ENCODE peak calls at places on chromosomes 3 and 15, in five cellular contexts. S is A549, E is K562, H is GM12878, O is HepG2. Q is an unnamed sample.

GRCh38 chr3:184481924-184482671 is 79.5 kb upstream of the EPHB3 start:
- DNase-seq in S (no peak), E (no peak), H (no peak), O (no peak), Q (no peak)

GRCh38 chr15:69346112-69346511 is 47.4 kb downstream of the PAQR5 start:
- DNase-seq in S (no peak), E (no peak), H (no peak), O (no peak), Q (no peak)

GRCh38 chr3:72278349-72279067 is 493.6 kb upstream of the PROK2 start:
- DNase-seq in S (no peak), E (no peak), H (no peak), O (no peak), Q (no peak)

GRCh38 chr3:189588061-189588817 is 43.0 kb upstream of the TP63 start:
- DNase-seq in S (peak), E (no peak), H (no peak), O (no peak), Q (no peak)

GRCh38 chr3:5010706-5011554 is 31.7 kb downstream of the BHLHE40 start:
- DNase-seq in S (no peak), E (no peak), H (no peak), O (no peak), Q (no peak)

GRCh38 chr3:52606373-52607085 is 70.1 kb downstream of the UQCC5 start:
- DNase-seq in S (peak), E (peak), H (no peak), O (peak), Q (no peak)

GRCh38 chr3:41601404-41601987 is 360.4 kb downstream of the ULK4 start:
- DNase-seq in S (no peak), E (no peak), H (no peak), O (no peak), Q (no peak)

GRCh38 chr15:49238342-49238741 is 68.3 kb downstream of the GALK2 start:
- DNase-seq in S (no peak), E (no peak), H (no peak), O (no peak), Q (no peak)

GRCh38 chr3:186406669-186407635 is 44.9 kb upstream of the DGKG start:
- DNase-seq in S (no peak), E (no peak), H (no peak), O (no peak), Q (no peak)

GRCh38 chr3:143697975-143698374 is 150.3 kb downstream of the SLC9A9 start:
- DNase-seq in S (peak), E (no peak), H (no peak), O (no peak), Q (no peak)
- TF ChIP-seq JUNB in S (no peak), E (no peak), H (no peak), O (no peak), Q (no peak)

GRCh38 chr3:188058569-188059184 is 95.3 kb upstream of the LPP start:
- DNase-seq in S (no peak), E (no peak), H (no peak), O (no peak), Q (no peak)

GRCh38 chr3:188060436-188060835 is 93.5 kb upstream of the LPP start:
- DNase-seq in S (no peak), E (no peak), H (no peak), O (no peak), Q (no peak)

GRCh38 chr3:188059346-188059745 is 94.6 kb upstream of the LPP start:
- DNase-seq in S (no peak), E (no peak), H (no peak), O (no peak), Q (no peak)

GRCh38 chr3:188064831-188065493 is 89.0 kb upstream of the LPP start:
- DNase-seq in S (no peak), E (no peak), H (no peak), O (peak), Q (no peak)

DNA sequence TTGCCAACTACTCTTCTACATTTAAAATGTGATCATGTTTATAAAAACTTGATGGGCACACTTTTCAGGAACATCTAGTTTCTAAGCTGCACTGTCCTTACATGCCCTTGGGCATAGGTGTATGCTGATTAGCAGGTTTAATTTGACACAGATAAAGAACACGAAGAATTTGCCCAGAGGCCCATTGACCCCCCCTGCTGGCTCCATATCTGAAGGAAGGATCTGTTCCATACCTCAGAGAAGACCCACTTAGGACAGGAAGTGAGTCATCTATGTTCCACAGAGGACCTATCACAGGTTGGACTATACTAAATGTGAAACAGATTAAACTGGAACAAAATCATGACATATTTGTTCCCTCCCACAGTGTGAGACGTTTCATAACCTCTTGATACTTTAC is 92.8 kb upstream of the LPP start:
- DNase-seq in S (peak), E (peak), H (no peak), O (peak), Q (peak)
- TF ChIP-seq CTCF in S (no peak), E (no peak), H (no peak), O (peak), Q (no peak)

DNA sequence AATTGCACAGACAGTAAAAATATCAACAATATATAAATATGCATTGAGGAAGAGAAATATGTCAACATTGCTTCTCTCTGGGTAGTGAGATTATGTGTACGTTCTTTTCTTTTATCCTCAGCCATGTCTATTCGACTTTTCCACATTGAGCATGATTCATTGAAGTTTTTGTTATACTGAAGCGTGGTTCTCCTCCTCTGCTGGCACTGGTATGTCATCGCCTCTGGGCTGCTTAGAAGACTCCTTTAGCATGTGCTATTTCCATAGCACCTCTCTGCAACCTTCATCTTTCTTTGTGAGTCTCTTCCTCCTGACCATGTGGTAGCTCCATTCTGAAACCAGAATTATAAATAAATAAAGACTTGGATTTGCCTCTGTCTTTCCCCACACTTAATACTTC is 65.8 kb upstream of the AKAP13 start:
- DNase-seq in S (no peak), E (no peak), H (no peak), O (no peak), Q (no peak)
- TF ChIP-seq JUNB in S (no peak), E (no peak), H (no peak), O (no peak), Q (no peak)

GRCh38 chr15:66679657-66680108 is 22.4 kb upstream of the SMAD6 start:
- DNase-seq in S (no peak), E (peak), H (no peak), O (peak), Q (peak)
- TF ChIP-seq CTCF in S (no peak), E (no peak), H (no peak), O (peak), Q (no peak)

GRCh38 chr3:106365061-106365691 is 496.4 kb upstream of the CBLB start:
- DNase-seq in S (no peak), E (no peak), H (no peak), O (no peak), Q (no peak)
- TF ChIP-seq JUNB in S (no peak), E (no peak), H (no peak), O (no peak), Q (no peak)

DNA sequence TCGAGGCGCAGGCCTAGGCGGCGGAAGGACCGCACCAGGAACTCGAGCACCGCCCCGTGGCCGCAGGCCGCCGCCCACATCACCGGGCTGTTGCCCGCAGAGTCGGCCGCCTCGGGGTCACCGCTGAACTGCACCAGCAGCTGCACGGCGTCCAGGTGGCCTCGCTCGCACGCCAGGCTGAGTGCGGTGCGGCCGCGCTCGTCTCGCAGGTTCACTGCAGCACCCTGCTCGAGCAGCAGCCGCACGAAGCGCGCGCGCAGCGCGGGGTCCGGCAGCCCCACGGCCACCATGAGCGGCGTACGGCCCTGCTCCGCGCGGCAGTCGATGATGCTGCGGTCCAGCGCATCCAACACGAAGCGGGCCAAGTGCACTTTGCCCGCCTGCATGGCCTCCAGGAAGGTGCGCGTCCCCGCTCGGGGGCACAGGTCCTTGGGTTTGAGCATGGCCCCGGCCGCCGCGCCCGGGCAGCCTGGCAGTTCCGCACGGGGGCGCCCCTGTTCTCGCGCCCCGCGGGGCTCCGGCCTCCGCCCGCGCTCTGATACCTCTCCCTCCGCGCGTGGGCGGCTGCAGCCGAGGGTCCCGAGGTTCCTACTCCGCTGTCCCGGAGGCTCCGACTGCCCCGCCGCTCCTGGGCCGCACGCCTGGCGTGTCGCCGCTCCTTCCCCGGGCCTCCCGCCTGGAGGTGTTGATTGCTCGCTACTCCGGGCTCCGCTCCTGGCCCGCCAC is 557 bp downstream of the ANKRD63 start:
- DNase-seq in S (peak), E (peak), H (no peak), O (peak), Q (peak)
- TF ChIP-seq CTCF in S (peak), E (peak), H (peak), O (peak), Q (peak)

Q was measured in GM23338.